ENCODE peak calls at places on chromosomes 16 and 17, in nine cellular contexts. R, F, C, E, X, Y, P, K and N are unnamed samples.

GRCh38 chr17:66964930-66965800 is 658 bp downstream of the CACNG4 start:
- DNase-seq in K (no peak), X (no peak), F (peak; percentile 19), R (peak; percentile 65), E (no peak), P (no peak), Y (peak; percentile 53), C (no peak), N (no peak)

GRCh38 chr17:80872011-80872929 is 119.4 kb upstream of the CHMP6 start:
- DNase-seq in X (no peak), C (no peak), E (no peak), P (no peak), R (no peak), Y (no peak), K (no peak), F (no peak), N (no peak)

GRCh38 chr17:18009609-18010420 is 29.2 kb downstream of the ATPAF2 start:
- DNase-seq in E (no peak), F (no peak), K (no peak), Y (no peak), X (no peak), C (no peak), R (no peak), P (no peak), N (no peak)

GRCh38 chr16:64657316-64658011 is 464.4 kb downstream of the CDH11 start:
- DNase-seq in K (no peak), E (no peak), R (no peak), C (peak; percentile 58), P (no peak), X (no peak), Y (no peak), F (peak; percentile 4), N (peak; percentile 91)

GRCh38 chr16:1494711-1495110 is 1.6 kb downstream of the TELO2 start:
- DNase-seq in P (no peak), Y (no peak), K (no peak), C (peak; percentile 22), F (peak; percentile 14), E (peak; percentile 77), X (no peak), R (no peak), N (no peak)

GRCh38 chr17:27888945-27889344 is 4.2 kb downstream of the LYRM9 start:
- DNase-seq in X (no peak), R (no peak), Y (peak; percentile 48), P (peak; percentile 35), F (peak; percentile 23), E (no peak), K (peak; percentile 8), C (peak; percentile 10), N (peak; percentile 4)

GRCh38 chr16:17359778-17360177 is 111.0 kb downstream of the XYLT1 start:
- DNase-seq in X (no peak), P (no peak), Y (no peak), E (no peak), R (no peak), K (peak; percentile 91), F (peak; percentile 15), C (peak; percentile 73), N (no peak)

GRCh38 chr16:8173111-8173644 is 417.1 kb downstream of the TMEM114 start:
- DNase-seq in K (peak; percentile 73), C (peak; percentile 39), Y (peak; percentile 33), E (no peak), P (peak; percentile 71), R (peak; percentile 17), X (peak; percentile 12), F (peak; percentile 26), N (peak; percentile 36)

GRCh38 chr17:4968916-4969550 is 1.4 kb upstream of the SPAG7 start:
- DNase-seq in C (peak; percentile 90), Y (no peak), F (peak; percentile 96), P (no peak), E (peak; percentile 86), R (no peak), X (peak; percentile 98), K (peak; percentile 87), N (peak; percentile 80)

GRCh38 chr16:31113420-31114124 is 3.9 kb upstream of the KAT8 start:
- DNase-seq in F (no peak), Y (no peak), K (no peak), P (no peak), C (no peak), R (no peak), X (no peak), E (no peak), N (no peak)

GRCh38 chr16:1929105-1929504 is 10.9 kb upstream of the HS3ST6 start:
- DNase-seq in P (no peak), K (peak; percentile 28), C (peak; percentile 43), R (no peak), E (no peak), X (no peak), F (peak; percentile 41), Y (no peak), N (no peak)

GRCh38 chr16:81693047-81693446 is 86.0 kb upstream of the PLCG2 start:
- DNase-seq in R (no peak), P (no peak), C (peak; percentile 82), F (no peak), K (no peak), Y (peak; percentile 86), X (no peak), E (no peak), N (peak; percentile 34)

GRCh38 chr17:4744999-4745969 is 5.6 kb upstream of the CXCL16 start:
- DNase-seq in F (peak; percentile 17), R (no peak), P (no peak), Y (no peak), K (no peak), X (no peak), C (no peak), E (no peak), N (no peak)

GRCh38 chr16:29825145-29826044 is 5.1 kb downstream of the MVP start:
- DNase-seq in R (no peak), F (peak; percentile 79), K (peak; percentile 94), Y (no peak), X (peak; percentile 67), E (no peak), P (no peak), C (peak; percentile 83), N (peak; percentile 69)

GRCh38 chr16:7566360-7566759 is 233.7 kb downstream of the RBFOX1 start:
- DNase-seq in E (no peak), Y (no peak), X (no peak), P (no peak), C (no peak), R (no peak), K (no peak), F (no peak), N (no peak)

GRCh38 chr17:78124081-78124835 is 4.3 kb downstream of the TMC6 start:
- DNase-seq in X (no peak), E (no peak), Y (no peak), C (no peak), R (no peak), P (no peak), F (no peak), K (no peak), N (no peak)

GRCh38 chr17:45345246-45345553 is 28.4 kb upstream of the MAP3K14 start:
- DNase-seq in Y (no peak), X (no peak), C (no peak), K (no peak), R (no peak), E (no peak), F (no peak), P (no peak), N (no peak)

GRCh38 chr17:4945176-4945943 is 3.0 kb downstream of the PFN1 start:
- DNase-seq in R (peak; percentile 47), K (peak; percentile 93), C (peak; percentile 91), X (peak; percentile 86), P (peak; percentile 79), E (no peak), F (peak; percentile 90), Y (peak; percentile 72), N (peak; percentile 90)

GRCh38 chr17:62064029-62064790 is 868 bp downstream of the MED13 start:
- DNase-seq in Y (no peak), R (peak; percentile 21), C (peak; percentile 17), P (no peak), X (no peak), F (peak; percentile 32), K (no peak), E (no peak), N (no peak)

GRCh38 chr17:20952183-20952582 is 90.6 kb downstream of the USP22 start:
- DNase-seq in P (no peak), E (no peak), X (no peak), K (no peak), C (no peak), F (no peak), Y (no peak), R (no peak), N (no peak)

GRCh38 chr17:42536372-42537155 is 523 bp downstream of the NAGLU start:
- DNase-seq in E (peak; percentile 91), R (peak; percentile 76), P (peak; percentile 90), Y (no peak), K (peak; percentile 86), F (peak; percentile 92), C (peak; percentile 84), X (peak; percentile 66), N (peak; percentile 45)

GRCh38 chr16:69105501-69106361 is at the start of gene HAS3:
- DNase-seq in Y (no peak), E (no peak), F (peak; percentile 70), R (peak; percentile 52), X (peak; percentile 24), K (peak; percentile 62), P (peak; percentile 65), C (peak; percentile 54), N (peak; percentile 44)

GRCh38 chr16:76816475-76816874 is 374.5 kb upstream of the MON1B start:
- DNase-seq in E (no peak), Y (no peak), K (no peak), P (no peak), X (no peak), R (no peak), C (no peak), F (no peak), N (no peak)

GRCh38 chr16:54340531-54340930 is 53.9 kb upstream of the IRX3 start:
- DNase-seq in E (no peak), R (no peak), X (no peak), C (no peak), P (no peak), Y (no peak), K (no peak), F (no peak), N (no peak)

GRCh38 chr17:50861822-50862528 is 4.2 kb downstream of the TOB1 start:
- DNase-seq in C (peak; percentile 39), Y (no peak), P (no peak), R (no peak), F (no peak), K (no peak), E (no peak), X (no peak), N (no peak)

GRCh38 chr17:45896803-45897693 is 2.7 kb downstream of the MAPT start:
- DNase-seq in R (no peak), X (no peak), K (no peak), C (no peak), P (no peak), F (no peak), Y (no peak), E (no peak), N (no peak)

GRCh38 chr16:49649013-49649785 is 206.7 kb downstream of the ZNF423 start:
- DNase-seq in X (no peak), K (peak; percentile 20), F (peak; percentile 78), C (no peak), E (no peak), Y (no peak), R (no peak), P (no peak), N (peak; percentile 35)

GRCh38 chr16:66894948-66895696 is 14.8 kb downstream of the PDP2 start:
- DNase-seq in E (no peak), X (peak; percentile 62), K (peak; percentile 75), C (peak; percentile 71), F (peak; percentile 85), Y (peak; percentile 40), P (peak; percentile 73), R (peak; percentile 34), N (peak; percentile 51)

GRCh38 chr17:39235555-39236221 is 9.9 kb upstream of the STAC2 start:
- DNase-seq in P (no peak), C (peak; percentile 45), E (no peak), R (no peak), F (peak; percentile 64), Y (no peak), X (peak; percentile 33), K (peak; percentile 41), N (peak; percentile 34)

GRCh38 chr16:85569615-85570212 is 43.4 kb upstream of the GSE1 start:
- DNase-seq in K (peak; percentile 90), Y (peak; percentile 39), C (peak; percentile 47), E (no peak), X (no peak), R (no peak), F (peak; percentile 82), P (peak; percentile 54), N (peak; percentile 81)